ENCODE peak calls at places on chromosomes 3 and 15, in eight cellular contexts. Z is OCI-LY7, J is MM.1S, C is HEK293T, T is PC-9, M is brain microvascular endothelial cell, A is adrenal gland, P is cardiac muscle cell. K is an unnamed sample.

GRCh38 chr15:66956672-66957540 is 108.5 kb upstream of the SMAD3 start:
- DNase-seq in C (no peak), Z (peak), M (no peak), T (peak), J (no peak), A (no peak), P (no peak), K (no peak)

GRCh38 chr3:171994646-171995441 is 44.5 kb upstream of the FNDC3B start:
- DNase-seq in C (no peak), Z (no peak), T (peak), M (peak), P (no peak), A (no peak), J (no peak), K (no peak)

GRCh38 chr3:16884084-16884747 is 539 bp upstream of the PLCL2 start:
- DNase-seq in J (peak), A (peak), C (peak), T (no peak), P (peak), M (no peak), Z (peak), K (peak)

GRCh38 chr3:2876362-2876761 is 233.8 kb downstream of the IL5RA start:
- DNase-seq in A (no peak), Z (no peak), M (no peak), J (no peak), T (no peak), C (no peak), P (no peak), K (no peak)

GRCh38 chr3:142898346-142899213 is 9.7 kb upstream of the PCOLCE2 start:
- DNase-seq in Z (no peak), A (no peak), P (peak), C (no peak), T (no peak), M (no peak), J (no peak), K (no peak)

GRCh38 chr15:64284037-64284436 is 71.9 kb downstream of the CSNK1G1 start:
- DNase-seq in C (no peak), P (no peak), J (no peak), A (no peak), Z (no peak), M (peak), T (no peak), K (no peak)

GRCh38 chr3:9190276-9190675 is 59.2 kb downstream of the SRGAP3 start:
- DNase-seq in A (no peak), M (no peak), J (no peak), P (no peak), Z (no peak), C (no peak), T (no peak), K (no peak)

GRCh38 chr15:64599716-64600115 is 139.3 kb downstream of the ZNF609 start:
- DNase-seq in C (no peak), J (no peak), M (no peak), Z (no peak), P (no peak), A (no peak), T (no peak), K (no peak)

GRCh38 chr3:61114316-61114953 is 136.8 kb downstream of the FHIT start:
- DNase-seq in A (no peak), T (no peak), C (no peak), P (no peak), J (no peak), Z (no peak), M (no peak), K (no peak)

GRCh38 chr3:114442251-114442650 is 148.4 kb downstream of the TIGIT start:
- DNase-seq in T (no peak), Z (no peak), P (no peak), J (no peak), M (peak), C (no peak), A (peak), K (no peak)

K was measured in NAMALWA.